ENCODE peak calls at places on chromosomes 16 and 17, in four cellular contexts. D, L, V and B are unnamed samples.

GRCh38 chr16:78321611-78322010 is 222.2 kb downstream of the WWOX start:
- DNase-seq in L (no peak), V (no peak), D (no peak), B (no peak)

GRCh38 chr17:56593741-56594527 is 435 bp downstream of the NOG start:
- DNase-seq in D (peak), L (peak), V (peak), B (no peak)

GRCh38 chr16:71792176-71792575 is 16.5 kb downstream of the AP1G1 start:
- DNase-seq in L (no peak), V (no peak), D (no peak), B (no peak)

GRCh38 chr17:82160081-82160480 is 52.6 kb downstream of the CCDC57 start:
- DNase-seq in L (no peak), V (peak), D (no peak), B (no peak)

GRCh38 chr17:56064506-56064905 is 88.8 kb upstream of the ANKFN1 start:
- DNase-seq in V (no peak), L (no peak), D (no peak), B (no peak)

GRCh38 chr16:963913-964695 is 6.7 kb downstream of the LMF1 start:
- DNase-seq in V (no peak), D (no peak), L (no peak), B (no peak)

GRCh38 chr17:78378225-78379133 is at the start of gene PGS1:
- DNase-seq in D (peak), L (peak), V (peak), B (no peak)

GRCh38 chr16:405548-406506 is 4.1 kb downstream of the DECR2 start:
- DNase-seq in D (no peak), L (no peak), V (no peak), B (no peak)

GRCh38 chr17:31391496-31391949 is at the start of gene RAB11FIP4:
- DNase-seq in D (no peak), V (peak), L (peak), B (no peak)

GRCh38 chr16:84475643-84476240 is 28.7 kb downstream of the MEAK7 start:
- DNase-seq in V (no peak), L (no peak), D (no peak), B (no peak)

GRCh38 chr16:81214745-81215166 is 23.7 kb upstream of the BCO1 start:
- DNase-seq in L (no peak), V (peak), D (no peak), B (no peak)

GRCh38 chr16:88773812-88774291 is 11.2 kb downstream of the PIEZO1 start:
- DNase-seq in D (no peak), V (peak), L (no peak), B (no peak)

GRCh38 chr17:3040882-3041281 is 22.5 kb downstream of the OR1D5 start:
- DNase-seq in L (no peak), V (no peak), D (no peak), B (no peak)

GRCh38 chr17:7394452-7395191 is at the start of gene PLSCR3:
- DNase-seq in V (peak), D (peak), L (peak), B (no peak)

GRCh38 chr16:21263640-21264211 is 14.4 kb downstream of the CRYM start:
- DNase-seq in D (no peak), V (peak), L (no peak), B (no peak)

GRCh38 chr17:30905742-30906100 is 317 bp downstream of the TEFM start:
- DNase-seq in L (peak), D (no peak), V (no peak), B (no peak)